ENCODE peak calls at places on chromosomes 12 and 14, in five cellular contexts. H is CD4-positive, alpha-beta T cell; S is OCI-LY7; Q is breast epithelium; N is heart left ventricle. A is an unnamed sample.

GRCh38 chr12:106962291-106962690 is 6.6 kb downstream of the TMEM263 start:
- DNase-seq in H (no peak), N (no peak), Q (no peak), S (no peak), A (no peak)

GRCh38 chr14:89723930-89724915 is 230.3 kb downstream of the EFCAB11 start:
- DNase-seq in H (no peak), S (no peak), N (no peak), Q (no peak), A (no peak)

GRCh38 chr12:22334696-22335290 is at the start of gene ST8SIA1:
- DNase-seq in N (peak; percentile 53), Q (no peak), H (peak; percentile 68), S (no peak), A (no peak)

GRCh38 chr12:78439666-78440065 is 424.9 kb upstream of the SYT1 start:
- DNase-seq in H (no peak), Q (no peak), S (no peak), N (no peak), A (no peak)

GRCh38 chr14:74425525-74426201 is 347 bp downstream of the SYNDIG1L start:
- DNase-seq in S (no peak), Q (no peak), N (peak; percentile 43), H (peak; percentile 65), A (no peak)

GRCh38 chr12:132066749-132067148 is 77.4 kb downstream of the DDX51 start:
- DNase-seq in S (no peak), N (no peak), H (no peak), Q (no peak), A (no peak)

GRCh38 chr12:77814361-77814760 is 16.3 kb upstream of the NAV3 start:
- DNase-seq in S (no peak), N (no peak), H (no peak), Q (no peak), A (no peak)

GRCh38 chr12:95601626-95602025 is 50.4 kb upstream of the USP44 start:
- DNase-seq in N (no peak), Q (no peak), S (no peak), H (no peak), A (no peak)

GRCh38 chr14:89184952-89185351 is 232.1 kb downstream of the FOXN3 start:
- DNase-seq in Q (no peak), S (no peak), N (no peak), H (no peak), A (no peak)

GRCh38 chr12:32063796-32064195 is 42.9 kb upstream of the BICD1 start:
- DNase-seq in S (no peak), H (no peak), Q (no peak), N (no peak), A (no peak)

GRCh38 chr12:32061033-32061432 is 45.6 kb upstream of the BICD1 start:
- DNase-seq in H (no peak), Q (no peak), N (no peak), S (no peak), A (no peak)

DNA sequence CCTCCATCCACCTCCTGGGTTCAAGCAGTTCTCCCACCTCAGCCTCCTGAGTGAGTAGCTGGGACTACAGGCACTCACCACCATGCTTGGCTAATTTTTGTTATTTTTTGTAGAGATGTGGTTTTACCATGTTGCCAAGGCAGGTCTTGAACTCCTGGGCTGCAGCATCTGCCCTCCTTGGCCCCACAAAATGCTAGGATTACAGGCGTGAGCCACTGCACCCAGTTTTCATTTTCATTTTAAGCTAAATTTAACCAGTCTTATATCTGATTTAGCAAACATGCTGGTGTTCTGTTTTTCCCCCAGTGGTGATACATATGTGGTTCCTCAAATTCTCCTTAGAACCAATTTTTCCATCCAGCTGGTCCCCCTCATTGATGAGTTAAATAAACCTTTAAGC is 43.8 kb upstream of the BICD1 start:
- DNase-seq in N (no peak), S (peak; percentile 48), Q (no peak), H (no peak), A (no peak)
- TF ChIP-seq CTCF in N (no peak), S (peak; percentile 20), Q (no peak), H (no peak), A (no peak)

DNA sequence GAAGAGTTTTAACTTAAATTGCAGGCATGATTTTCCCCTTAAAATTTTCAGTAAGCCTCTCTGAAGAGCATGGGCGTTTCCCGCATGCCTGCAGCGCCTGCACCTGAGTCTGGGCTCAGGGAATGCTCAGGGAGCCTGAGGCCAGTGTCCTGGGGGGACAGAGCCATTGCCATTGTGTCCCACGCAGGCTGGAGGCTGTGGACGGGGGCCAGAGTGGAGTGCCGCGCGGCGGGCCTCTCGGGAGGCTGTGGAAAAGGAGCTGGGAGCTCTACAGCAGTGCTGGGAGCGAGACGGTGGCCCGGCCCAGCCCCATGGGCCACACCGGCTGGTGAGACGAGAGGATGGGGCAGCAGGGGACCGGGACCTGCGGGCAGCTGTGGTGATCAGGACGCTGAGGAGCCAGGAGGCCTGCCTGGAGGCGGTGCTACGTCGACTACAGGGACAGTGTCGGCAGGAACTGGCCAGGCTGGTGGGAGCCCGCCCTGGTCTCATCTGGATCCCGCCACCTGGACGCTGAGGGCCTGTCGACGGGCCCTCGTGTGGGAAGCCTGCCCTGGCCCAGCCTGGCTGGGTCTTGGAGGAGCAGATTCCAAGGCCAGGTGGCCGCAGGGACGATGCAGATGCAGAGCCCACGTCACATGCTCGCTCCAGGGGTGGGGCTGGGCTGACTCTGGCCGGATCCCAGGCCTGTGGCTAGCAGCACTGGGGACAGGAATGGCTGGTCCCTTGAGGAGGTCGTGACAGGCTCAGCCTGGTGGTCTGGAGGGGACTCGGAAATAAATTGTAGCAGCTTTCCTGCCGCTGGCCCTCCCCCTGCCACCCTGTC is 7.6 kb downstream of the TEDC1 start:
- DNase-seq in N (no peak), H (no peak), S (no peak), Q (no peak), A (no peak)
- H3K27ac ChIP-seq in N (no peak overlapping the region), H (no peak overlapping the region), S (no peak overlapping the region), Q (peak overlapping the region; percentile 45), A (no peak overlapping the region)

GRCh38 chr12:122981587-122982493 is 1.4 kb downstream of the ARL6IP4 start:
- DNase-seq in S (no peak), H (no peak), Q (no peak), N (no peak), A (no peak)

GRCh38 chr12:122980192-122981035 is at the start of gene ARL6IP4:
- DNase-seq in Q (no peak), N (peak; percentile 72), H (peak; percentile 72), S (peak; percentile 85), A (peak; percentile 61)

GRCh38 chr12:122982494-122982850 is 2.0 kb downstream of the ARL6IP4 start:
- DNase-seq in H (no peak), Q (no peak), N (no peak), S (no peak), A (no peak)

GRCh38 chr12:122979908-122980191 is 631 bp upstream of the ARL6IP4 start:
- DNase-seq in N (no peak), S (peak; percentile 79), Q (no peak), H (no peak), A (no peak)

GRCh38 chr12:122981036-122981471 is 573 bp downstream of the ARL6IP4 start:
- DNase-seq in S (peak; percentile 57), Q (no peak), H (no peak), N (no peak), A (no peak)
- TF ChIP-seq CTCF in S (peak; percentile 48), Q (no peak), H (no peak), N (no peak), A (no peak)

GRCh38 chr12:49020441-49020840 is 1.9 kb upstream of the PRKAG1 start:
- DNase-seq in N (no peak), H (no peak), S (no peak), Q (no peak), A (no peak)
- H3K27ac ChIP-seq in N (no peak overlapping the region), H (no peak overlapping the region), S (no peak overlapping the region), Q (no peak overlapping the region), A (no peak overlapping the region)

GRCh38 chr12:12599750-12600643 is 11.7 kb upstream of the CREBL2 start:
- DNase-seq in H (no peak), S (no peak), N (no peak), Q (no peak), A (no peak)
- TF ChIP-seq CTCF in H (no peak), S (no peak), N (no peak), Q (no peak), A (no peak)

GRCh38 chr12:120238839-120239445 is 26.6 kb downstream of the PXN start:
- DNase-seq in S (no peak), H (no peak), N (no peak), Q (no peak), A (no peak)
- H3K27ac ChIP-seq in S (no peak overlapping the region), H (no peak overlapping the region), N (peak overlapping the region; percentile 5), Q (peak overlapping the region; percentile 92), A (no peak overlapping the region)

GRCh38 chr14:96693252-96693820 is 103.8 kb upstream of the VRK1 start:
- DNase-seq in Q (no peak), S (no peak), N (no peak), H (no peak), A (no peak)

GRCh38 chr14:96702831-96703230 is 94.4 kb upstream of the VRK1 start:
- DNase-seq in Q (no peak), N (no peak), H (no peak), S (no peak), A (no peak)

GRCh38 chr14:96693986-96694385 is 103.2 kb upstream of the VRK1 start:
- DNase-seq in N (no peak), S (no peak), Q (no peak), H (no peak), A (no peak)

GRCh38 chr14:96699666-96700065 is 97.5 kb upstream of the VRK1 start:
- DNase-seq in N (no peak), Q (no peak), S (no peak), H (no peak), A (no peak)

DNA sequence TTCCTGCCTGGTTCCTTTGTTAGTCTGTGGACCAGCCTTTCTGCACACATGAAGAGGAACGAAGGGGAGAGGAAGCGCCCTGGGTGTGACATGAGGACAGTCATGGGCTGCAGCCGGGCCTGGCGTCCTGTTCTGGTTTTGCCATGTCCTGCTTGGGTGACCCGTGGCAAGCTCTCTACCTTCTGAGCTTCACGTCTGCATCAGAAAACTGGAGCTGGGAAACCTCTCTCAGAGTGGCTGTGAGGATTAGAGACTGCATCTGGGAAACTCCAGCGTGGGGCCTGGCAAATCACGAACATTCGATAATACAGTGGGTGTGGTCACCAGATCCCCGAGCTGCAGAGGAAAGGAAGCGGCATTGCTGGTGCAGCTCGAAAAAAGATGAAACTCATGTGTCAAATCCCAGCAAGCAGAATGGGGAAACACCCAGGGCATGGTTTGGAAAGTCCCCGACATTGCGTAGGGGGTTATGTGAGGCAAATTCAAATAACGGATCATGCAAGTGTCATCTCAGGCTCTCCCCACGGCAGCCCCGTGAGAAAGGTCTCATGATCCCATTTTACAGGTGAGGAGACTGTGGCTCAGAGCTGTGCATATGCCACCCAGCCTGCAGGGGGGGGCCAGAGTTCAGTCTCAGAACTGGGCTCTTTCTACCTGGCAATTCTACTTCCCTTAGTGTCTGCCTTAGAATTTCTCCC is 98.2 kb upstream of the VRK1 start:
- DNase-seq in S (no peak), Q (no peak), N (no peak), H (no peak), A (no peak)
- TF ChIP-seq CTCF in S (peak; percentile 70), Q (no peak), N (no peak), H (no peak), A (no peak)

A was measured in HL-60.